ENCODE peak calls at places on chromosomes 12 and 14, in four cellular contexts. Y is GM12891, G is K562, H is GM12878. Q is an unnamed sample.

GRCh38 chr14:62209287-62209899 is 447.2 kb downstream of the SNAPC1 start:
- DNase-seq in Y (no peak), G (no peak), H (no peak), Q (no peak)

GRCh38 chr14:60183724-60184596 is 18.8 kb upstream of the DHRS7 start:
- DNase-seq in Y (no peak), G (peak), H (no peak), Q (peak)

GRCh38 chr12:90922068-90922743 is 32.8 kb downstream of the CCER1 start:
- DNase-seq in Y (no peak), G (no peak), H (no peak), Q (no peak)

GRCh38 chr12:34291426-34291901 is 269.2 kb downstream of the ALG10 start:
- DNase-seq in Y (no peak), G (no peak), H (no peak), Q (no peak)

GRCh38 chr12:76374395-76375020 is 26.3 kb upstream of the BBS10 start:
- DNase-seq in Y (no peak), G (no peak), H (no peak), Q (no peak)

GRCh38 chr12:49868952-49869815 is 26.3 kb upstream of the BCDIN3D start:
- DNase-seq in Y (no peak), G (peak), H (no peak), Q (peak)

GRCh38 chr12:510071-510825 is 50.5 kb downstream of the B4GALNT3 start:
- DNase-seq in Y (no peak), G (no peak), H (no peak), Q (no peak)

GRCh38 chr14:59358105-59358504 is 107.1 kb downstream of the GPR135 start:
- DNase-seq in Y (no peak), G (no peak), H (no peak), Q (peak)

GRCh38 chr12:72510772-72511171 is 238.6 kb downstream of the TRHDE start:
- DNase-seq in Y (no peak), G (no peak), H (no peak), Q (no peak)

GRCh38 chr14:52397844-52398243 is 83.7 kb downstream of the PTGER2 start:
- DNase-seq in Y (no peak), G (no peak), H (no peak), Q (no peak)

GRCh38 chr12:72295101-72295500 is 22.9 kb downstream of the TRHDE start:
- DNase-seq in Y (no peak), G (no peak), H (no peak), Q (no peak)

GRCh38 chr12:66662729-66663128 is 16.1 kb downstream of the GRIP1 start:
- DNase-seq in Y (no peak), G (no peak), H (no peak), Q (no peak)

GRCh38 chr12:43332977-43333649 is 218.9 kb downstream of the ADAMTS20 start:
- DNase-seq in Y (no peak), G (no peak), H (no peak), Q (no peak)

GRCh38 chr14:74911704-74912103 is 11.4 kb downstream of the RPS6KL1 start:
- DNase-seq in Y (no peak), G (no peak), H (no peak), Q (no peak)

GRCh38 chr14:105158804-105159203 is 9.8 kb downstream of the JAG2 start:
- DNase-seq in Y (no peak), G (no peak), H (no peak), Q (no peak)

GRCh38 chr12:86137936-86138335 is 118.3 kb downstream of the MGAT4C start:
- DNase-seq in Y (no peak), G (no peak), H (no peak), Q (no peak)

GRCh38 chr12:63826002-63826585 is 18.4 kb upstream of the SRGAP1 start:
- DNase-seq in Y (no peak), G (no peak), H (no peak), Q (peak)

GRCh38 chr14:28381656-28382055 is 384.9 kb upstream of the FOXG1 start:
- DNase-seq in Y (no peak), G (no peak), H (no peak), Q (no peak)

GRCh38 chr12:55743131-55743921 is 404 bp downstream of the GDF11 start:
- DNase-seq in Y (peak), G (peak), H (no peak), Q (peak)

GRCh38 chr12:7120166-7120565 is 8.5 kb downstream of the RBP5 start:
- DNase-seq in Y (no peak), G (no peak), H (no peak), Q (no peak)

GRCh38 chr12:105641742-105642141 is 311.3 kb downstream of the C12orf75 start:
- DNase-seq in Y (no peak), G (no peak), H (no peak), Q (no peak)

GRCh38 chr12:72146495-72146894 is 125.7 kb upstream of the TRHDE start:
- DNase-seq in Y (no peak), G (no peak), H (no peak), Q (no peak)

GRCh38 chr12:9792961-9793617 is 32.4 kb upstream of the CD69 start:
- DNase-seq in Y (no peak), G (no peak), H (no peak), Q (no peak)

GRCh38 chr14:29652586-29652985 is 275.1 kb downstream of the PRKD1 start:
- DNase-seq in Y (no peak), G (no peak), H (no peak), Q (no peak)

GRCh38 chr14:55366271-55366670 is 45.4 kb downstream of the ATG14 start:
- DNase-seq in Y (no peak), G (no peak), H (no peak), Q (no peak)

GRCh38 chr12:69151254-69151751 is 88.1 kb upstream of the CPSF6 start:
- DNase-seq in Y (no peak), G (no peak), H (no peak), Q (no peak)

GRCh38 chr14:51357250-51357649 is 117.2 kb downstream of the TMX1 start:
- DNase-seq in Y (no peak), G (no peak), H (no peak), Q (no peak)

GRCh38 chr12:47942327-47943230 is 20.8 kb upstream of the TMEM106C start:
- DNase-seq in Y (no peak), G (peak), H (no peak), Q (no peak)

GRCh38 chr12:89352492-89353187 is at the start of gene DUSP6:
- DNase-seq in Y (peak), G (no peak), H (no peak), Q (peak)

GRCh38 chr14:99645545-99646505 is 896 bp downstream of the HHIPL1 start:
- DNase-seq in Y (no peak), G (no peak), H (no peak), Q (no peak)
- TF ChIP-seq SPI1 in Y (no peak), G (no peak), H (no peak), Q (no peak)

GRCh38 chr12:19322376-19322775 is 116.9 kb upstream of the AEBP2 start:
- DNase-seq in Y (no peak), G (no peak), H (no peak), Q (no peak)

GRCh38 chr12:19312637-19313036 is 126.7 kb upstream of the AEBP2 start:
- DNase-seq in Y (no peak), G (no peak), H (no peak), Q (no peak)

GRCh38 chr12:19311165-19311564 is 128.1 kb upstream of the AEBP2 start:
- DNase-seq in Y (no peak), G (no peak), H (no peak), Q (no peak)

DNA sequence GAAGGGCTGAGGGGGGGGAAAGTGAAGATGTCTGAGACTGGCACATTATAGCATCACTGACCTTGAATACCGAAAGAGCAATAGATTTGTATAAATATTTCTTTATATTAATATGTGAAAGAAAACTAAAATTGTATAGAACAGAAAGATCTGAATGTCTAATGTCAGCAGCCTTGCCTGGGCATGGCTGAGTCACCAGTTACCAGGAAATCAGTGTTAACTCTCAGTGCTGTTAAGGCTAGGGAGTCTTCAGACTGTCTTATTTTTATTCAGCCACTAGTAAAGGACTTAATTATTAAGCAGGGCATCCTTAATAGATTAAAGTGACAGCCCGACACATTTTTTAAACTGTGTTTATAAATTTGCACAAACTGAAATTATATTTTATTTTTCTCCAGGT is 122.9 kb upstream of the AEBP2 start:
- DNase-seq in Y (no peak), G (no peak), H (no peak), Q (no peak)
- TF ChIP-seq SPI1 in Y (no peak), G (no peak), H (no peak), Q (no peak)

DNA sequence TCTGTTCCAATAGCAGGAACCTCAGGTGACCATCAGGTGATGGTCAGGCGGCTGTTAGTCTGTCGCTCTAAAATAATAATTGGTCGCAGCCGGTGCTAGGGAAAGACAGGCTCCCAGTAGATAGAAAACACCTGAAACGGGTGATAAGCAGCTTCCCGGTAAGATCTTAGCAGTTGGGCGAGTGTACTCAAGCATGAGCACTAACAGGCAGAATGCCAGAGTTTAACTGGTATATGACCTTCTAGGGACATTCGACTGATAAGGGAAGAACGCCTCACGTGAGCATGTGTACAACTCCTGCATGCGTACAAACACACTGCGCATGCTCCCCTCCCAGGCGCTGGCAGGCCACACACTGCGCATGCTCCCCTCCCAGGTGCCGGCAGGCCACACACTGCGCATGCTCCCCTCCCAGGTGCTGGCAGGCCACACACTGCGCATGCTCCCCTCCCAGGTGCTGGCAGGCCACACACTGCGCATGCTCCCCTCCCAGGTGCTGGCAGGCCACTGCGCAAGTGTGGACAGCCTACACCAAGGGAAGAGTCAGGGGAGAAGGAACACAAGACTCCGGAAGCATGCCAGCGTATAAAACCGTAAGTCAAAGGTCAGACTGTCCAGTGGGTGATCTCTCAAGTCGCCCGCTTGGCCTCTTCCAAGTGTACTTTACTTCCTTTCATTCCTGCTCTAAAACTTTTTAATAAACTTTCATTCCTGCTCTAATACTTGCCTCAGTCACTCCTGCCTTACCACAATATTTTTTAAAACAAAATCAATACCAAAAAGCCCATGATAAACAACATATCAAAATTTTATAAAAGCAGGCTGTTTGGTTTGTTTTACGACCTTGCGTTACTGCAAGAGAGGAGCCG is 24.5 kb downstream of the GPRC5D start:
- DNase-seq in Y (no peak), G (peak), H (peak), Q (no peak)
- TF ChIP-seq SPI1 in Y (no peak), G (no peak), H (no peak), Q (no peak)

GRCh38 chr12:54010053-54010971 is 1.5 kb downstream of the HOXC8 start:
- DNase-seq in Y (no peak), G (no peak), H (no peak), Q (no peak)

GRCh38 chr12:54007538-54008259 is 1.1 kb upstream of the HOXC8 start:
- DNase-seq in Y (no peak), G (no peak), H (no peak), Q (no peak)

GRCh38 chr12:54008260-54008552 is 579 bp upstream of the HOXC8 start:
- DNase-seq in Y (no peak), G (no peak), H (no peak), Q (no peak)

GRCh38 chr12:54010972-54011664 is 2.3 kb downstream of the HOXC8 start:
- DNase-seq in Y (no peak), G (no peak), H (no peak), Q (no peak)

DNA sequence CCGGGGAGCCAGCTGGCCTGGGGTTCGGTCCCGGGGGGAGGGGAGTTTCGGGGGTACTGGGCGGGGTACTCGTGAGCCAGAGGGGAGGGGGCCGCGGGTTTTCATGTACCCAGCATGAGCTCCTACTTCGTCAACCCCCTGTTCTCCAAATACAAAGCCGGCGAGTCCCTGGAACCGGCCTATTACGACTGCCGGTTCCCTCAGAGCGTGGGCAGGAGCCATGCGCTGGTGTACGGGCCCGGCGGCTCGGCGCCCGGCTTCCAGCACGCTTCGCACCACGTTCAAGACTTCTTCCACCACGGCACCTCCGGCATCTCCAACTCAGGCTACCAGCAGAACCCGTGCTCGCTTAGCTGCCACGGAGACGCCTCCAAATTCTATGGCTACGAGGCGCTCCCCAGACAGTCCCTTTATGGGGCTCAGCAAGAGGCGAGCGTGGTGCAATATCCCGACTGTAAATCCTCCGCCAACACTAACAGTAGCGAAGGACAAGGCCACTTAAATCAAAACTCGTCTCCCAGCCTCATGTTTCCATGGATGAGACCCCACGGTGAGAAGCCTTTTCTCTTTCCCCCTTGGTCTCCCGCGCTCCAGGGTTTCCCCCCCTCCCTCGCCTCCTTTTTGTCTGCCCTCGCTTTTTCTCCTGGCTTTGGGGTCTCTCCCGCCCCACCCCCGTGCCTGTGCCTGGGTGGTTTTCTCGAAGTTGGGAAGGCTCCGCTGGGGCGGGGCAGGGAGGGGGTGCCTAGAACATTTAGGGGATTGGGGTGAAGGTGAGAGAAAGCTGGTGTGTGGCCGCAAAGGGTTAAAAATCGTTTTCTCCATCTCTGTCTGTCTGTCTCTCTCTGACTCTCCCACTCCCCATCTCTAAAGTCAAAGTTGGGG is 627 bp downstream of the HOXC8 start:
- DNase-seq in Y (no peak), G (no peak), H (no peak), Q (no peak)
- TF ChIP-seq SPI1 in Y (no peak), G (no peak), H (no peak), Q (no peak)

GRCh38 chr12:30519535-30519934 is 176.1 kb downstream of the IPO8 start:
- DNase-seq in Y (no peak), G (no peak), H (no peak), Q (no peak)

GRCh38 chr12:30529489-30530269 is 166.0 kb downstream of the IPO8 start:
- DNase-seq in Y (no peak), G (peak), H (no peak), Q (no peak)

GRCh38 chr12:30525171-30525570 is 170.5 kb downstream of the IPO8 start:
- DNase-seq in Y (no peak), G (peak), H (no peak), Q (peak)
- TF ChIP-seq SPI1 in Y (no peak), G (no peak), H (no peak), Q (no peak)

GRCh38 chr14:69484444-69485113 is at the start of gene PLEKHD1:
- DNase-seq in Y (no peak), G (peak), H (no peak), Q (no peak)
- TF ChIP-seq SPI1 in Y (no peak), G (no peak), H (no peak), Q (no peak)

DNA sequence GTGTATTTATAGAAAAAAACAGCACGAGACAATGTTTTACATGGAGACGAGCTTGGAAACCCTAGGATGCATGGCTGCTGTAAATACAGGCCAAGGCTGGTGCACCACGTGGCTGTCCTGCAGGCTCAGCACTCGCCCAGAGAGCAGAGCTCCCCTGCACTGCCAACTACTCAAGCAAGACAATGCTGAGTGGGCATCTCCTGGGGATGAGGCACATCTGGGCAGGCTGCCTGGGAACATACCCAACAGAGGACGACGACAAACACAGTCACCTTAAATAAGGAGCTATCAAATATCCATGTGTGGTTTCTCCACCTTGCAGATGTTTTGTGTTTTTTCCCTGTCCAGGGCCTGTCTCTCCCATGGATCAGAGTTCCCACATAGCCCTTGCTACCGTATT is 128.3 kb upstream of the PRMT8 start:
- DNase-seq in Y (no peak), G (no peak), H (no peak), Q (no peak)
- TF ChIP-seq SPI1 in Y (no peak), G (no peak), H (no peak), Q (no peak)

GRCh38 chr14:63682727-63683593 is 41.3 kb upstream of the WDR89 start:
- DNase-seq in Y (no peak), G (no peak), H (no peak), Q (no peak)
- TF ChIP-seq SPI1 in Y (no peak), G (no peak), H (no peak), Q (no peak)